ENCODE peak calls at places on chromosomes 4 and X, in eight cellular contexts. A, R, W, Y, X, I, N and F are unnamed samples.

GRCh38 chrX:53088136-53088974 is 5.6 kb upstream of the KANTR start:
- DNase-seq in Y (no peak), R (peak), X (peak), A (peak), W (no peak), I (peak), N (peak), F (no peak)

GRCh38 chrX:71282514-71283408 is 674 bp upstream of the NONO start:
- DNase-seq in W (no peak), Y (no peak), R (peak), I (no peak), A (no peak), X (no peak), N (peak), F (peak)

GRCh38 chr4:35358001-35358584 is 886.2 kb downstream of the ARAP2 start:
- DNase-seq in W (no peak), R (no peak), I (no peak), N (no peak), Y (no peak), A (no peak), X (no peak), F (no peak)

GRCh38 chr4:52750819-52751348 is 341 bp downstream of the ERVMER34-1 start:
- DNase-seq in I (no peak), W (no peak), R (peak), N (peak), Y (no peak), X (peak), A (peak), F (no peak)

GRCh38 chr4:100736651-100737450 is 219.0 kb upstream of the EMCN start:
- DNase-seq in X (no peak), Y (no peak), I (no peak), R (peak), A (peak), N (no peak), W (no peak), F (no peak)

GRCh38 chr4:147136308-147136707 is 190.6 kb upstream of the TTC29 start:
- DNase-seq in I (peak), N (no peak), X (no peak), W (no peak), R (peak), A (peak), Y (no peak), F (no peak)

GRCh38 chr4:113741971-113742370 is 19.6 kb downstream of the CAMK2D start:
- DNase-seq in R (no peak), W (no peak), N (no peak), A (no peak), I (no peak), Y (no peak), X (no peak), F (no peak)

GRCh38 chr4:145788765-145789164 is 108.8 kb downstream of the C4orf51 start:
- DNase-seq in W (no peak), Y (no peak), N (no peak), R (no peak), X (no peak), I (no peak), A (no peak), F (no peak)

GRCh38 chrX:3540105-3540504 is 173.3 kb downstream of the PRKX start:
- DNase-seq in A (no peak), I (no peak), N (no peak), X (no peak), R (no peak), Y (no peak), W (no peak), F (no peak)

GRCh38 chr4:2964077-2964471 is 703 bp downstream of the GRK4 start:
- DNase-seq in X (no peak), W (peak), R (no peak), I (no peak), A (no peak), N (no peak), Y (no peak), F (no peak)

GRCh38 chr4:59597536-59598232 is 1602.4 kb upstream of the ADGRL3 start:
- DNase-seq in N (no peak), W (no peak), R (no peak), Y (no peak), X (no peak), A (peak), I (no peak), F (no peak)

GRCh38 chrX:136192839-136193414 is 45.6 kb downstream of the FHL1 start:
- DNase-seq in R (no peak), Y (no peak), W (peak), I (no peak), X (no peak), A (peak), N (no peak), F (no peak)

GRCh38 chr4:85919488-85919887 is 440.4 kb downstream of the MAPK10 start:
- DNase-seq in W (no peak), I (no peak), A (no peak), R (no peak), N (no peak), Y (no peak), X (no peak), F (no peak)

GRCh38 chrX:19513383-19513782 is 1.9 kb downstream of the MAP3K15 start:
- DNase-seq in W (peak), X (no peak), N (peak), I (no peak), Y (no peak), A (no peak), R (no peak), F (no peak)

GRCh38 chrX:351736-352135 is 33.1 kb upstream of the GTPBP6 start:
- DNase-seq in W (no peak), R (no peak), Y (no peak), X (no peak), I (peak), N (no peak), A (no peak), F (no peak)

GRCh38 chr4:97590266-97590665 is 553.0 kb downstream of the STPG2 start:
- DNase-seq in Y (no peak), R (no peak), A (no peak), N (no peak), W (no peak), I (no peak), X (no peak), F (no peak)

GRCh38 chr4:25792200-25792791 is 70.5 kb downstream of the SEL1L3 start:
- DNase-seq in R (no peak), N (peak), W (peak), Y (no peak), A (no peak), X (peak), I (no peak), F (no peak)

GRCh38 chr4:13635281-13635799 is 7.8 kb upstream of the BOD1L1 start:
- DNase-seq in W (no peak), I (no peak), X (no peak), A (peak), Y (no peak), N (no peak), R (no peak), F (no peak)

GRCh38 chr4:37722000-37722638 is 35.9 kb upstream of the RELL1 start:
- DNase-seq in X (no peak), I (no peak), A (no peak), Y (no peak), R (peak), W (no peak), N (no peak), F (no peak)

GRCh38 chr4:114052227-114052626 is 72.8 kb upstream of the ARSJ start:
- DNase-seq in I (no peak), A (no peak), N (no peak), X (no peak), W (no peak), R (no peak), Y (no peak), F (no peak)

GRCh38 chr4:140308366-140309123 is 64.9 kb upstream of the SCOC start:
- DNase-seq in Y (no peak), R (peak), N (no peak), W (no peak), I (peak), A (peak), X (peak), F (no peak)

GRCh38 chr4:133095591-133095990 is 53.5 kb upstream of the PCDH10 start:
- DNase-seq in R (no peak), I (no peak), X (no peak), N (no peak), A (no peak), Y (no peak), W (no peak), F (no peak)

GRCh38 chr4:178894126-178894525 is 1451.9 kb upstream of the AGA start:
- DNase-seq in Y (no peak), R (no peak), A (no peak), X (no peak), W (no peak), N (no peak), I (no peak), F (no peak)

GRCh38 chr4:57043304-57044251 is 64.9 kb downstream of the POLR2B start:
- DNase-seq in N (no peak), R (no peak), I (no peak), Y (no peak), W (no peak), A (peak), X (no peak), F (no peak)

GRCh38 chr4:146442801-146443200 is 78.9 kb downstream of the SLC10A7 start:
- DNase-seq in N (no peak), A (peak), W (no peak), X (no peak), Y (no peak), I (no peak), R (no peak), F (no peak)

DNA sequence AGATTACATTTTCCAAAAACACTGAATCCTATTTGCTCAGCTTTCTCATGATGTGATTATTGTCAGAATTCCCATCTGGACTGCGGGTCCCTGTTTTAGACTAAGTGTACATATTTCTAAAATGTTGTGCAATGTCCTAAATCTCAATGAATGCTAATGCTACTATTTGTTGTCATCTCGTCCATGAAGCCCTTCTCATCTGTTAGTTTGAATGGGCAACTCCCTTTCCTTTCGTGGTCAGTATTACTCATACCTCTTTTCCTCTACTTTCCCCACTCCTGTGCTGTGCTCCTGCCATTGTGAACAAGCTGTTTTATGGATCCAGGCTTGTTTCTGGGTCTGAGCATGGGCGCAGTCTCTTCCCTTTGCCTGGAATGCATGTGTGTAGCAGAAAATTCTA is 91.0 kb downstream of the MID1 start:
- DNase-seq in R (no peak), N (no peak), I (no peak), W (peak), A (peak), Y (no peak), X (no peak), F (no peak)
- H3K4me3 ChIP-seq in R (no peak), N (no peak), I (no peak), W (no peak), A (no peak), Y (no peak), X (no peak), F (no peak)

GRCh38 chr4:39435875-39436563 is 22.7 kb downstream of the RPL9 start:
- DNase-seq in N (no peak), A (peak), I (no peak), R (no peak), W (peak), X (no peak), Y (no peak), F (no peak)
- TF ChIP-seq CTCF in N (peak), A (peak), I (no peak), R (peak), W (peak), X (no peak), Y (peak), F (no peak)

GRCh38 chr4:185880571-185880970 is 68.6 kb upstream of the SORBS2 start:
- DNase-seq in N (no peak), Y (no peak), X (no peak), W (no peak), R (no peak), I (no peak), A (no peak), F (no peak)
- H3K4me3 ChIP-seq in N (no peak), Y (no peak), X (no peak), W (no peak), R (no peak), I (no peak), A (no peak), F (no peak)

GRCh38 chrX:134186362-134187121 is 50.4 kb upstream of the CCDC160 start:
- DNase-seq in R (no peak), X (peak), I (no peak), Y (peak), N (no peak), A (no peak), W (peak), F (no peak)
- TF ChIP-seq CTCF in R (no peak), X (no peak), I (no peak), Y (no peak), N (no peak), A (no peak), W (no peak), F (no peak)

GRCh38 chr4:20711335-20711734 is 11.1 kb downstream of the PACRGL start:
- DNase-seq in I (no peak), W (no peak), Y (no peak), N (no peak), A (no peak), X (no peak), R (no peak), F (no peak)
- H3K4me3 ChIP-seq in I (no peak), W (no peak), Y (no peak), N (no peak), A (no peak), X (no peak), R (no peak), F (no peak)

GRCh38 chr4:44679060-44679459 is 840 bp downstream of the GUF1 start:
- DNase-seq in I (no peak), N (no peak), W (no peak), Y (no peak), X (no peak), R (no peak), A (no peak), F (no peak)

GRCh38 chr4:44674471-44674870 is 3.7 kb upstream of the GUF1 start:
- DNase-seq in W (peak), Y (no peak), A (peak), N (no peak), X (no peak), I (no peak), R (no peak), F (no peak)

DNA sequence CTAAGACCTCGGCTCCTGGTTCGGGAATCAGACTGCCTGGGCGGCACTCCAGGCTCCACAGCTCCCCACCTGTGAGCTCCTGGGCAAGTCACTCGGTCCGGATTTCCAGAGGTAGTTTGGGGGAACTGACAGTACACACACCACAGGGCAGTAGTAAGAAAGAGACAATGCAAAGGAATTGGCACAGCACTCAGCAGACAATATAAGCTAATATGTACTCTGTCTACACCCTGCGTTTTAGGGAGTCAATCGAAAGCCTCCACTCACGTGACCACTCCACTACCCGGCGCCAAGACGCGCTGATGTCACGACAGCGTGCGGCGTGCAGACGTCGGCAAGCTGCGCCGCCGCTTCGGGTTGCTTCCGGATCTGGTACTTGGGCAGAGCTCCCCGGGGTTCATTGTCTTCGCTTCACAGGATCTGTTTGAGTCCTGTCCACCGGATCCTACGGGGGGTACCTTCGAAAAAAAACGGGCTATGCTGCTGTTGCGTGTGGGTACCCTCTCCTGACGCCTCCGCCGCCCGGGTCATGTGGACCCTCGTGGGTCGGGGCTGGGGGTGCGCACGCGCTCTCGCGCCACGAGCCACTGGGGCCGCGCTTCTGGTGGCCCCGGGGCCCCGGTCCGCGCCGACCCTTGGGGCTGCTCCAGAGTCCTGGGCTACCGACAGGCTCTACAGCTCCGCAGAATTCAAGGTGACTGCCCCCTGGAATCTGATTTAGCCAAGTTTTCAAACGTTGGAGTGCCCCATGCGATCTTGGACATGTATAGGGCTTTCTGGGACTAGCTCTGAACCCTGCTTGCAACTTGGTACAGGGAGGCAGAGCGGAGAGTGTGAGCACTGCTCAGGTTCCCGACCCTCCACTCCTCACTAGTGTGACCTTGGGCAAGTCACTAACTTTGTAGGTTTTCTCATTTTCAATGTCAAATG is at the start of gene GUF1:
- DNase-seq in I (peak), N (peak), Y (peak), W (peak), X (peak), A (peak), R (peak), F (peak)
- TF ChIP-seq CTCF in I (no peak), N (no peak), Y (no peak), W (no peak), X (no peak), A (no peak), R (no peak), F (no peak)

DNA sequence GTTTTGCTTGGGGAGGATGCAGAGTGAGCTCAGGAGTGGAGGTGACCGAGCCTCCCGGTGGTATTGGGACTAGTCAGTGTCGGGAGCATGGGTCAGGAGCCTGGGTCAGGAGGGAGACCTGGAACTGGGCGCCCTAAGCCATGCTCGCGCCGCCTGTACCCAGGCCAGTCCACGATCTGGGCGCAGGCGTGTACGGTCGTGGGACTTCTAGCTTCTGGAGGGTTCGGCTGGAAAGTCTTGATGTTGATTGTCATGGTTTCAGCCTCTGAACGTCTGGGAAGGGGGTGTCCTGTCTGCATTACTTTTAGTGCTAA is 244 bp downstream of the EIF2S3 start:
- DNase-seq in A (no peak), I (no peak), W (no peak), X (no peak), R (no peak), N (no peak), Y (no peak), F (no peak)
- H3K4me3 ChIP-seq in A (no peak), I (no peak), W (no peak), X (no peak), R (no peak), N (no peak), Y (no peak), F (no peak)

GRCh38 chrX:140050906-140051305 is 85.6 kb upstream of the CXorf66 start:
- DNase-seq in N (no peak), I (no peak), Y (no peak), X (no peak), A (peak), R (no peak), W (peak), F (no peak)
- TF ChIP-seq CTCF in N (peak), I (peak), Y (no peak), X (no peak), A (peak), R (peak), W (peak), F (no peak)